ENCODE peak calls at places on chromosomes 11 and 22, in nine cellular contexts. Y, I, C, S, Q, F, K, P and R are unnamed samples. For H3K4me1 and H3K36me3, the result is how much of the 10 kb centered on the place peaks cover.

GRCh38 chr11:83285131-83285770 is 916 bp downstream of the CCDC90B start:
- DNase-seq in I (no peak), Q (no peak), P (no peak), C (no peak), K (no peak), F (no peak), Y (no peak), S (no peak), R (no peak)

GRCh38 chr22:32562396-32562795 is 87.8 kb downstream of the FBXO7 start:
- DNase-seq in I (peak), F (no peak), Q (no peak), C (no peak), S (no peak), P (no peak), Y (no peak), K (no peak), R (no peak)

GRCh38 chr11:126328444-126328843 is 24.6 kb downstream of the DCPS start:
- DNase-seq in C (no peak), F (no peak), I (no peak), Y (no peak), S (no peak), P (no peak), Q (no peak), K (no peak), R (no peak)

GRCh38 chr11:33448461-33449130 is 191.4 kb downstream of the HIPK3 start:
- DNase-seq in K (no peak), Q (no peak), P (no peak), Y (peak), I (no peak), S (no peak), F (no peak), C (no peak), R (no peak)

GRCh38 chr11:134339756-134340155 is 8.0 kb downstream of the GLB1L2 start:
- DNase-seq in F (no peak), C (no peak), S (no peak), I (no peak), Q (no peak), Y (no peak), K (no peak), P (peak), R (no peak)

GRCh38 chr11:24093410-24093809 is 403.4 kb upstream of the LUZP2 start:
- DNase-seq in P (no peak), I (no peak), C (no peak), F (no peak), Y (no peak), K (no peak), S (no peak), Q (no peak), R (no peak)

GRCh38 chr11:22832315-22833041 is 2.9 kb upstream of the SVIP start:
- DNase-seq in P (no peak), S (no peak), K (no peak), Q (no peak), F (peak), Y (no peak), I (no peak), C (no peak), R (no peak)

GRCh38 chr11:69508974-69509373 is 27.5 kb downstream of the LINC01488 start:
- DNase-seq in F (no peak), P (no peak), I (peak), K (no peak), Y (no peak), C (no peak), Q (no peak), S (no peak), R (no peak)

GRCh38 chr22:22395230-22395629 is 113.3 kb downstream of the ZNF280B start:
- DNase-seq in F (no peak), P (no peak), Y (peak), Q (no peak), K (no peak), C (no peak), I (no peak), S (no peak), R (no peak)

GRCh38 chr11:61024938-61025818 is 53.7 kb downstream of the CD6 start:
- DNase-seq in I (no peak), Y (no peak), F (no peak), C (no peak), S (no peak), P (no peak), Q (no peak), K (no peak), R (no peak)

GRCh38 chr11:103807806-103808205 is 228.6 kb upstream of the DDI1 start:
- DNase-seq in Q (no peak), Y (no peak), P (no peak), C (no peak), S (no peak), I (no peak), F (no peak), K (no peak), R (no peak)

GRCh38 chr11:75337195-75337654 is 14.2 kb downstream of the ARRB1 start:
- DNase-seq in C (no peak), F (no peak), Q (no peak), K (no peak), S (no peak), I (peak), Y (no peak), P (no peak), R (no peak)

GRCh38 chr11:134578807-134579708 is 167.0 kb upstream of the B3GAT1 start:
- DNase-seq in F (peak), S (no peak), Q (no peak), C (no peak), I (peak), Y (peak), P (peak), K (no peak), R (no peak)

GRCh38 chr11:105609832-105610781 is at the start of gene GRIA4:
- DNase-seq in K (no peak), S (peak), P (no peak), Q (peak), C (peak), I (peak), F (no peak), Y (no peak), R (peak)

GRCh38 chr11:62324738-62325556 is 12.3 kb upstream of the ASRGL1 start:
- DNase-seq in S (no peak), P (peak), F (peak), Y (no peak), I (no peak), Q (no peak), C (no peak), K (no peak), R (no peak)

GRCh38 chr11:73240190-73240781 is 22.2 kb downstream of the P2RY2 start:
- DNase-seq in S (no peak), P (no peak), C (no peak), K (no peak), F (no peak), Y (no peak), Q (no peak), I (peak), R (peak)

GRCh38 chr11:119505861-119506260 is 82.9 kb upstream of the THY1 start:
- DNase-seq in C (no peak), S (no peak), Y (no peak), F (no peak), K (no peak), I (peak), P (no peak), Q (no peak), R (peak)

GRCh38 chr11:118912742-118913410 is 12.8 kb downstream of the BCL9L start:
- DNase-seq in K (peak), Y (no peak), S (no peak), C (no peak), P (peak), F (no peak), I (no peak), Q (no peak), R (peak)

GRCh38 chr11:57584341-57584740 is 13.1 kb upstream of the SERPING1 start:
- DNase-seq in P (no peak), Q (no peak), S (no peak), C (no peak), F (no peak), Y (no peak), K (no peak), I (no peak), R (no peak)

GRCh38 chr22:46590334-46590733 is 29.9 kb upstream of the GRAMD4 start:
- DNase-seq in Y (no peak), C (no peak), F (no peak), K (no peak), Q (no peak), I (no peak), S (peak), P (no peak), R (no peak)

GRCh38 chr22:46588279-46589140 is 31.7 kb upstream of the GRAMD4 start:
- DNase-seq in F (no peak), Y (no peak), Q (no peak), K (no peak), S (no peak), I (no peak), P (no peak), C (no peak), R (no peak)

GRCh38 chr22:46589871-46590271 is 30.3 kb upstream of the GRAMD4 start:
- DNase-seq in P (no peak), C (no peak), I (no peak), K (no peak), Y (no peak), Q (no peak), S (no peak), F (no peak), R (no peak)

GRCh38 chr22:46587492-46588278 is 32.5 kb upstream of the GRAMD4 start:
- DNase-seq in C (no peak), F (no peak), P (peak), Y (no peak), S (no peak), K (peak), I (no peak), Q (no peak), R (no peak)

DNA sequence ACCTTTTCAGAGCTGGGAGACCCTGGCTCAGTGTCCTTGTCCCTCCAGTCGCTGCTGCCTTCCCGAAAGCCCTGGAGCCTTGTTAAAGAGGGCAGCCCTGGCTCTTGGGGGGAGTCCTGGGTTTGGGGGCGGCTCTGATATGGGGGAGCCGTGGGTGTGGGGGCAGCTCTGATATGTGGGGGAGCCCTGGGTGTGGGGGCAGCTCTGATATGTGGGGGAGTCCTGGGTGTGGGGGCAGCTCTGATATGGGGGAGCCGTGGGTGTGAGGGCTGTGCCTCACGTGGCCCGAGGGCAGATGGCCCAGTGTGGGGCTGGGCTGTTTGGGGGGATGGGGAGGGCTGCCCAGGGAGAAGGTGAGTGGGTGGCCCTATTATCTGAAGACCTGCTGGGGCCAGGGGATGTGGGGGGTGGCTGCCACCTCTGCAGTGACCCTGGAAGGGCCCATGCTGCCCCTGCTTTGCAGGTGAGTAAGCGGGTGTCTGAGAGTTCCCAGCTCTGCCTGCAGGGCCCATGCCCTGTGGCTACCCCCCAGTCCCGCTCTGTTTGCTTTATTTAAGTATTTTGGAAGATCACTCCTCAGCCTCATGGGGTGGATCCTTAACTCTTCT is 30.9 kb upstream of the GRAMD4 start:
- DNase-seq in Q (no peak), I (no peak), K (no peak), P (no peak), Y (no peak), F (no peak), S (no peak), C (no peak), R (no peak)
- H3K4me1 ChIP-seq in Q (half or more), I (under half), K (half or more), P (under half), Y (half or more), F (under half), S (half or more), C (half or more), R (under half)

GRCh38 chr11:85590848-85591483 is 36.2 kb downstream of the DLG2 start:
- DNase-seq in S (no peak), C (no peak), K (no peak), F (peak), P (no peak), Q (no peak), Y (no peak), I (no peak), R (no peak)

GRCh38 chr11:85589373-85589772 is 37.8 kb downstream of the DLG2 start:
- DNase-seq in C (no peak), K (no peak), F (no peak), Q (no peak), I (no peak), S (no peak), P (no peak), Y (no peak), R (no peak)
- H3K36me3 ChIP-seq in C (under half), K (under half), F (under half), Q (under half), I (under half), S (under half), P (under half), Y (under half), R (under half)

DNA sequence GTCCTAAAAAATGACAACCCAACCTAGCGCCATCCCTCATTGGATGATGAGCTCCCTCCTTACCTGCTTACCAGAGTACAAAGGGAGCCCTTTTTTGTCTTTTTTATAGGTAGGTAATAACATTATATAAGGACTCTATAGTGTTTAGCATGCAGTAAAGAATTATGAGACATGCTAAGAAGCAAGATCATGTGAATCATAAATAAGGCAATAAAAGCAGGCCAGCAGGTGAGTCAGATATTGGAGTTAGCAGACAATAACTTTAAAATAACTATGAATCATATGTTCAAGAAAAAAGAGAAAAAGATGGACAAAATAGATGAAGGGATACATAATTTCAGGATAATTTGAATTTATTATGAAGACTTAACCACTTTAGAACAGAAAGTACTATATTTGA is 81.5 kb downstream of the GRK3 start:
- DNase-seq in P (no peak), C (no peak), S (no peak), Q (no peak), F (no peak), I (no peak), K (no peak), Y (no peak), R (no peak)
- TF ChIP-seq EP300 in P (no peak), C (no peak), S (no peak), Q (no peak), F (no peak), I (no peak), K (no peak), Y (no peak), R (no peak)

GRCh38 chr22:27004434-27004833 is 347.0 kb downstream of the MIAT start:
- DNase-seq in P (no peak), F (no peak), S (no peak), Q (no peak), Y (no peak), K (no peak), C (no peak), I (no peak), R (no peak)
- H3K4me1 ChIP-seq in P (under half), F (under half), S (under half), Q (under half), Y (under half), K (under half), C (under half), I (under half), R (under half)

GRCh38 chr11:67085617-67086016 is 29.0 kb downstream of the RHOD start:
- DNase-seq in Q (no peak), F (no peak), P (no peak), I (no peak), C (no peak), K (no peak), S (no peak), Y (no peak), R (no peak)
- H3K36me3 ChIP-seq in Q (under half), F (under half), P (under half), I (under half), C (under half), K (under half), S (under half), Y (under half), R (under half)

GRCh38 chr11:14623036-14623435 is 20.6 kb upstream of the PDE3B start:
- DNase-seq in C (no peak), F (no peak), Q (no peak), P (no peak), Y (no peak), I (no peak), S (no peak), K (no peak), R (no peak)
- TF ChIP-seq EP300 in C (no peak), F (no peak), Q (no peak), P (no peak), Y (no peak), I (no peak), S (no peak), K (no peak), R (no peak)

DNA sequence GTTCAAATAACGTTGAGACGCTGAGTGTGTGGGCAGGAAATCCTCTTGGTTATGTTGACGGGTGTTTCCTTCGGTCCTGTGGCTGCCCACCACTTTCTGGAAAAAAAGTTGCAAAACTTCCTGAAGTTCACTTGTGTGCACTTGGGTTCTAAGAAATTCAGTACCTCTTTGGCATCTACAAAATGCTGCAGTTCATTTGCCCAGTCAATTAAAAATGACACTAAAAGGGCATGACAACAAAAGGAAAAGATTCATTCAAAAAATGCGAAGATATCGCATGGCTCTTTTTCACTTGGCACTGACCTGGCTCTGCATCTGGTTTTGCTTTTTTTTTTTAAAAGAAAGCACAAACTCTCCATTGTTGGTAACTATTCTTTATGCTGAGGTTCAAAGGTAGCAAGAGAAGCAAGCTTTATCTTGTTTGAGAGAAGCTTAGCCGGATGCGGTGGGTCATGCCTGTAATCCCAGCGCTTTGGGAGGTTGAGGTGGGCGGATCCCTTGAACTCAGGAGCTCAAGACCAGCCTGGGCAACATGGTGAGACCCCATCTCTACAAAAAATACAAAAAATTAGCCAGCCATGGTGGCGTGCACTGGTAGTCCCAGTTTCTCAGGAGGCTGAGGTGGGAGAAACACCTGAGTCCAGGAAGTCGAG is 10.6 kb upstream of the XBP1 start:
- DNase-seq in K (no peak), C (no peak), I (no peak), Y (no peak), S (no peak), F (peak), Q (no peak), P (no peak), R (no peak)
- H3K4me1 ChIP-seq in K (under half), C (under half), I (under half), Y (under half), S (half or more), F (half or more), Q (under half), P (under half), R (under half)

GRCh38 chr11:47438721-47439120 is 10.2 kb downstream of the RAPSN start:
- DNase-seq in C (no peak), S (no peak), Y (no peak), Q (no peak), P (no peak), I (no peak), K (no peak), F (no peak), R (no peak)
- H3K36me3 ChIP-seq in C (under half), S (under half), Y (under half), Q (under half), P (under half), I (under half), K (under half), F (under half), R (under half)

DNA sequence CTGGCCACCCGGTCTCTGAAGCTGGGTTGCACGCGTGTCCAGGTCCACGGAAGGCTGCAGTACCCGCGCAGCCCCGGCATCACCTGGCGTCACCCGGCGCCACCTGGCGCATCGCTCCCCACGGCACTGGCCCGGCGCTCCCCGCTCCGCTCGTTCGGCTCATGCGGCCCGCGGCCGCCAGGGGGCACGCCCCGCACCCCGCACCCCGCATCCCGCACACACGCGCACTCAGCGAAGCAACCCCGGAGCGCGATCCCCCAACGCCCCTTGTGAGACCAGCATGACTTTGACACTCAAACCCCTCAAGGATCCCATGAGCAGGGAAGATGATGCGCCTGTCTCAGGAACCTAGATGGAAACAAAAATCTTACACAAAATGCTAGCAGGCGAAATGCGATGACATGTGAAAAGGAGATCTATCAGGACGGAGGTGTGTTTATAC is 11.9 kb downstream of the B3GNT6 start:
- DNase-seq in I (peak), S (peak), Y (no peak), Q (no peak), F (no peak), C (no peak), K (no peak), P (peak), R (peak)
- TF ChIP-seq EP300 in I (no peak), S (no peak), Y (no peak), Q (no peak), F (no peak), C (no peak), K (no peak), P (no peak), R (no peak)